ENCODE peak calls at places on chromosomes 6 and 20, in ten cellular contexts. W, F, I, J, K, P, Y, B, Z and D are unnamed samples.

GRCh38 chr6:119966484-119966883 is 616.9 kb upstream of the MAN1A1 start:
- DNase-seq in W (no peak), F (no peak), I (no peak), J (no peak), K (no peak), P (no peak), Y (no peak), B (peak; percentile 13), Z (no peak), D (no peak)

GRCh38 chr6:2791124-2792050 is 26.2 kb downstream of the WRNIP1 start:
- DNase-seq in W (peak; percentile 69), F (peak; percentile 84), I (peak; percentile 93), J (peak; percentile 59), K (no peak), P (peak; percentile 79), Y (peak; percentile 72), B (peak; percentile 93), Z (no peak), D (peak; percentile 83)

GRCh38 chr6:52664991-52665686 is 5.8 kb upstream of the TMEM14A start:
- DNase-seq in W (no peak), F (no peak), I (peak; percentile 44), J (no peak), K (no peak), P (no peak), Y (no peak), B (no peak), Z (no peak), D (no peak)

GRCh38 chr6:15330174-15330934 is 84.5 kb downstream of the JARID2 start:
- DNase-seq in W (no peak), F (no peak), I (peak; percentile 85), J (no peak), K (no peak), P (no peak), Y (no peak), B (peak; percentile 28), Z (no peak), D (no peak)

GRCh38 chr6:31396422-31397152 is 6.8 kb upstream of the MICA start:
- DNase-seq in W (peak; percentile 82), F (peak; percentile 92), I (peak; percentile 83), J (peak; percentile 85), K (peak; percentile 70), P (peak; percentile 96), Y (peak; percentile 71), B (peak; percentile 93), Z (no peak), D (peak; percentile 90)

GRCh38 chr6:169999367-169999766 is 247.9 kb downstream of the ERMARD start:
- DNase-seq in W (no peak), F (no peak), I (no peak), J (no peak), K (no peak), P (no peak), Y (no peak), B (no peak), Z (no peak), D (no peak)

GRCh38 chr6:35544748-35545361 is 32.2 kb upstream of the TULP1 start:
- DNase-seq in W (no peak), F (no peak), I (no peak), J (no peak), K (no peak), P (no peak), Y (peak; percentile 94), B (peak; percentile 53), Z (peak; percentile 37), D (no peak)

GRCh38 chr6:101163611-101164010 is 229.9 kb upstream of the GRIK2 start:
- DNase-seq in W (no peak), F (no peak), I (no peak), J (no peak), K (no peak), P (no peak), Y (no peak), B (no peak), Z (no peak), D (no peak)

GRCh38 chr6:26331809-26332226 is 33.2 kb upstream of the BTN3A2 start:
- DNase-seq in W (no peak), F (no peak), I (peak; percentile 24), J (no peak), K (no peak), P (no peak), Y (no peak), B (no peak), Z (no peak), D (no peak)

GRCh38 chr6:27290065-27290849 is 21.8 kb downstream of the POM121L2 start:
- DNase-seq in W (no peak), F (no peak), I (no peak), J (no peak), K (no peak), P (no peak), Y (no peak), B (no peak), Z (no peak), D (no peak)

GRCh38 chr6:91094341-91094740 is 507.5 kb upstream of the MAP3K7 start:
- DNase-seq in W (no peak), F (no peak), I (no peak), J (no peak), K (no peak), P (no peak), Y (no peak), B (no peak), Z (no peak), D (no peak)

GRCh38 chr20:14633507-14633906 is 296.1 kb upstream of the FLRT3 start:
- DNase-seq in W (no peak), F (no peak), I (peak; percentile 38), J (no peak), K (no peak), P (no peak), Y (no peak), B (no peak), Z (no peak), D (no peak)

GRCh38 chr6:12585497-12585958 is 131.0 kb upstream of the PHACTR1 start:
- DNase-seq in W (peak; percentile 45), F (peak; percentile 29), I (no peak), J (no peak), K (no peak), P (no peak), Y (no peak), B (no peak), Z (peak; percentile 68), D (no peak)

GRCh38 chr20:39210331-39211074 is 248.4 kb downstream of the DHX35 start:
- DNase-seq in W (no peak), F (no peak), I (no peak), J (no peak), K (no peak), P (no peak), Y (no peak), B (no peak), Z (no peak), D (no peak)

GRCh38 chr6:163836916-163837660 is 422.6 kb downstream of the QKI start:
- DNase-seq in W (no peak), F (no peak), I (no peak), J (no peak), K (no peak), P (no peak), Y (no peak), B (no peak), Z (no peak), D (no peak)
- H3K4me3 ChIP-seq in W (peak overlapping the region; percentile 28), F (no peak overlapping the region), I (no peak overlapping the region), J (no peak overlapping the region), K (no peak overlapping the region), P (no peak overlapping the region), Y (no peak overlapping the region), B (no peak overlapping the region), Z (peak overlapping the region; percentile 4), D (peak overlapping the region; percentile 25)

DNA sequence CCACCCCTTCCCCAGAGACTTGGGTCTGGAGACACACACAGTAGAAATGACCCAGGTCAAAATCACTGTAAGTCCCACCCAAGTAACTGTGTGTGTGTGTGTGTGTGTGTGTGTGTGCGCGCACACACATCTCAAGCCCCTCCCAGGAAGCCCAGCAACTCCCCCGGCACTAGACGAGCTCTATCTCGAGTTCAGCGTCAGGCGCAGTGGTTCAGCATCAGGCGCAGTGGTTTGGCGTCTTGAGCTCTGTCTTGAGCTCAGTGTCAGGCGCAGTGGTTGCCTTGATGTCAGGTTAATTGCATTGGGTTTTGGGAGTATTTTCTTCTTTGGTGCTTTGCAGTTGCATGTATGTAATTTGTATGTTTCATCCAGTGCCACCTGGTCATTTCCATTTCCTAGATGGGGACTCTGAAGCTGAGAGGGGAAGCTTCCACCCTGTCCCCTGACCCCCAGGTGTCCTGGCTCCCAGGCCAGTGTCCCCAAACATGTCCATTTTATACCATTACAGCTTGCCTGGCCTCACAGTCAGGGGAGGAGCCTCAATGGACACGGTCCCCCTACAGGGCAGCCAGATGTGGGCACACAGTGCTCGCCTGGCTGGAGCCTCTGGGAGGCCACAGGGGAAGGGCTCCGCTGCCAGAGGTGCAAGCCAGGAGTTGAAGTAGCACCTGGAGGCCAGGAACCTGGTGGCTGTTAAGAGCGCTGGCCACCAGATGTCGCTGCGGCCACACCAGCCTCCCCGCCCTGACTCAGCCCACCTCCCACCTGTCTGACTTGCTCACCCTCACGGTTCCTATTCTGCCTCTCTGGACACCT is 107.8 kb downstream of the SULF2 start:
- DNase-seq in W (no peak), F (peak; percentile 58), I (peak; percentile 50), J (no peak), K (peak; percentile 38), P (peak; percentile 28), Y (peak; percentile 71), B (peak; percentile 77), Z (peak; percentile 57), D (no peak)
- H3K9me3 ChIP-seq in W (no peaks in the 10 kb centered on the region), F (no peaks in the 10 kb centered on the region), I (no peaks in the 10 kb centered on the region), J (no peaks in the 10 kb centered on the region), K (no peaks in the 10 kb centered on the region), P (no peaks in the 10 kb centered on the region), Y (peaks cover 6% of the 10 kb centered on the region), B (no peaks in the 10 kb centered on the region), Z (no peaks in the 10 kb centered on the region), D (no peaks in the 10 kb centered on the region)

DNA sequence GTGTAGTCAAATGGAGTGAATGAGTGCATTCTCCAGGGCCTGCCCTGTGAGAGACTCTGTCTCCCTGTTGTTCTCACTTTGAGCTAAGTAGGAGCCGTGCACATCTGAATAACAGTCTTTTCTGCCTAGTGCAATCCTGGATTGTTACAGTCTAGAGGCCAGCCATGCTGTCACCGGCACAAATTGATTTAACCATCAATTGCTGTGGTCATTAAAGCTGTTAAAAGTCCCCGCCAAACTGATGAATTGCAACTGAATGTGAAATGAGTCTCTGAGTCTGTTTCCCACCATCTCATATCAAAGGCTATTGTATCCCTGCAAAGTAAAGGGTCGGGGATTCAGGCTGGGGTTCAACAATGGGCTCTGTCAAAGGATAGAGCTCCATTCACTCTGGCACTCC is 156.1 kb downstream of the RFPL4B start:
- DNase-seq in W (no peak), F (no peak), I (peak; percentile 7), J (no peak), K (no peak), P (no peak), Y (no peak), B (no peak), Z (no peak), D (no peak)
- H3K4me3 ChIP-seq in W (no peak overlapping the region), F (no peak overlapping the region), I (peak overlapping the region; percentile 7), J (no peak overlapping the region), K (no peak overlapping the region), P (no peak overlapping the region), Y (no peak overlapping the region), B (no peak overlapping the region), Z (no peak overlapping the region), D (no peak overlapping the region)

DNA sequence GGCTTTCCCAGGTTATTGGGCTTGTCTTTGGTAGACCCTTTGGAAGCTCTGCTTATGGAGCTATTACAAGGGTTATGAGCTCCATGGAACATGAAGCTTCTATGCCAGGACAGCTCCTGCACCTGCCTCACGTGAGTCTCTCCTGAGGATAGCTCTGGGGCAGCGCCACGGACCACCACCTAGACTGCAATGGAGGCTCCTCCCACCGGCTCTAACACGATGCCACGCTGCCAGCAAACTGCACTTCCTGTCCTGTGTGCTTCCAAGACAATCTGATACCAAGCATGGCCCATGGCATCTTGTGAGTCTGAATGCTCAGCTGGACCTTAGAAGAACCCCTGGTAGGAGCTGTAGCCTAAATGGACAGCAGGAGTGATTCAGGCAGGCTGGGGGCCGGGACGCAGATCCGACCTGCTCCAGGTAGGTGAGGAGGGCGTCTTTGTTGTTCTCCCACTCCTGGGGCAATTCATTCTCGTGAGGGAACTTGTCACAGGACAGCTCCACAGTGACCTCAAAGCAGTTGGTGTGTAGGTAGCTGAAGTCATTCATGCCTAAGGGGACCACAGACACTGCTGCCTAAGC is 5.5 kb downstream of the CPXM1 start:
- DNase-seq in W (no peak), F (no peak), I (no peak), J (no peak), K (no peak), P (no peak), Y (no peak), B (no peak), Z (no peak), D (no peak)
- H3K9me3 ChIP-seq in W (no peaks in the 10 kb centered on the region), F (no peaks in the 10 kb centered on the region), I (no peaks in the 10 kb centered on the region), J (no peaks in the 10 kb centered on the region), K (no peaks in the 10 kb centered on the region), P (no peaks in the 10 kb centered on the region), Y (peaks cover 1% of the 10 kb centered on the region), B (no peaks in the 10 kb centered on the region), Z (no peaks in the 10 kb centered on the region), D (no peaks in the 10 kb centered on the region)